ENCODE peak calls at places on chromosome 20, in four cellular contexts. One of them, this sample, is unnamed.

GRCh38 chr20:52484438-52484837 is 292.9 kb upstream of the ZFP64 start:
- DNase-seq in stimulated activated CD4-positive, alpha-beta T cell treated with anti-CD3 and anti-CD28 coated beads, Interleukin-15, amount 100 ng/mL, for 1 hour: no peak
- DNase-seq in AG09309: peak
- DNase-seq in cardiac fibroblast: no peak
- DNase-seq in this sample: peak

GRCh38 chr20:25378189-25378883 is 12.3 kb downstream of the ABHD12 start:
- DNase-seq in stimulated activated CD4-positive, alpha-beta T cell treated with anti-CD3 and anti-CD28 coated beads, Interleukin-15, amount 100 ng/mL, for 1 hour: no peak
- DNase-seq in AG09309: no peak
- DNase-seq in cardiac fibroblast: no peak
- DNase-seq in this sample: no peak

GRCh38 chr20:728022-728944 is 40.0 kb downstream of the SLC52A3 start:
- DNase-seq in stimulated activated CD4-positive, alpha-beta T cell treated with anti-CD3 and anti-CD28 coated beads, Interleukin-15, amount 100 ng/mL, for 1 hour: no peak
- DNase-seq in AG09309: no peak
- DNase-seq in cardiac fibroblast: peak
- DNase-seq in this sample: no peak

GRCh38 chr20:63873477-63873971 is 8.5 kb downstream of the TPD52L2 start:
- DNase-seq in stimulated activated CD4-positive, alpha-beta T cell treated with anti-CD3 and anti-CD28 coated beads, Interleukin-15, amount 100 ng/mL, for 1 hour: no peak
- DNase-seq in AG09309: peak
- DNase-seq in cardiac fibroblast: peak
- DNase-seq in this sample: peak

GRCh38 chr20:602357-602970 is 7.6 kb downstream of the TCF15 start:
- DNase-seq in stimulated activated CD4-positive, alpha-beta T cell treated with anti-CD3 and anti-CD28 coated beads, Interleukin-15, amount 100 ng/mL, for 1 hour: no peak
- DNase-seq in AG09309: no peak
- DNase-seq in cardiac fibroblast: no peak
- DNase-seq in this sample: no peak

GRCh38 chr20:25247666-25248500 is at the start of gene PYGB:
- DNase-seq in stimulated activated CD4-positive, alpha-beta T cell treated with anti-CD3 and anti-CD28 coated beads, Interleukin-15, amount 100 ng/mL, for 1 hour: peak
- DNase-seq in AG09309: no peak
- DNase-seq in cardiac fibroblast: peak
- DNase-seq in this sample: peak

GRCh38 chr20:7883741-7884140 is 56.5 kb downstream of the HAO1 start:
- DNase-seq in stimulated activated CD4-positive, alpha-beta T cell treated with anti-CD3 and anti-CD28 coated beads, Interleukin-15, amount 100 ng/mL, for 1 hour: no peak
- DNase-seq in AG09309: no peak
- DNase-seq in cardiac fibroblast: no peak
- DNase-seq in this sample: no peak

GRCh38 chr20:60210779-60211617 is 252.8 kb downstream of the CDH26 start:
- DNase-seq in stimulated activated CD4-positive, alpha-beta T cell treated with anti-CD3 and anti-CD28 coated beads, Interleukin-15, amount 100 ng/mL, for 1 hour: peak
- DNase-seq in AG09309: no peak
- DNase-seq in cardiac fibroblast: peak
- DNase-seq in this sample: peak

GRCh38 chr20:36120241-36120640 is 34.3 kb upstream of the EPB41L1 start:
- DNase-seq in stimulated activated CD4-positive, alpha-beta T cell treated with anti-CD3 and anti-CD28 coated beads, Interleukin-15, amount 100 ng/mL, for 1 hour: no peak
- DNase-seq in AG09309: no peak
- DNase-seq in cardiac fibroblast: no peak
- DNase-seq in this sample: no peak

GRCh38 chr20:37179671-37180524 is 550 bp upstream of the MROH8 start:
- DNase-seq in stimulated activated CD4-positive, alpha-beta T cell treated with anti-CD3 and anti-CD28 coated beads, Interleukin-15, amount 100 ng/mL, for 1 hour: no peak
- DNase-seq in AG09309: no peak
- DNase-seq in cardiac fibroblast: peak
- DNase-seq in this sample: peak

GRCh38 chr20:57939499-57939898 is 229.7 kb upstream of the PMEPA1 start:
- DNase-seq in stimulated activated CD4-positive, alpha-beta T cell treated with anti-CD3 and anti-CD28 coated beads, Interleukin-15, amount 100 ng/mL, for 1 hour: no peak
- DNase-seq in AG09309: no peak
- DNase-seq in cardiac fibroblast: no peak
- DNase-seq in this sample: no peak

GRCh38 chr20:24580855-24581254 is 111.4 kb downstream of the SYNDIG1 start:
- DNase-seq in stimulated activated CD4-positive, alpha-beta T cell treated with anti-CD3 and anti-CD28 coated beads, Interleukin-15, amount 100 ng/mL, for 1 hour: no peak
- DNase-seq in AG09309: no peak
- DNase-seq in cardiac fibroblast: no peak
- DNase-seq in this sample: no peak

GRCh38 chr20:51326241-51326819 is 216.2 kb downstream of the NFATC2 start:
- DNase-seq in stimulated activated CD4-positive, alpha-beta T cell treated with anti-CD3 and anti-CD28 coated beads, Interleukin-15, amount 100 ng/mL, for 1 hour: no peak
- DNase-seq in AG09309: no peak
- DNase-seq in cardiac fibroblast: peak
- DNase-seq in this sample: no peak

GRCh38 chr20:48627737-48628128 is 200.1 kb downstream of the PREX1 start:
- DNase-seq in stimulated activated CD4-positive, alpha-beta T cell treated with anti-CD3 and anti-CD28 coated beads, Interleukin-15, amount 100 ng/mL, for 1 hour: no peak
- DNase-seq in AG09309: no peak
- DNase-seq in cardiac fibroblast: no peak
- DNase-seq in this sample: no peak

GRCh38 chr20:22630698-22631097 is 46.3 kb upstream of the FOXA2 start:
- DNase-seq in stimulated activated CD4-positive, alpha-beta T cell treated with anti-CD3 and anti-CD28 coated beads, Interleukin-15, amount 100 ng/mL, for 1 hour: no peak
- DNase-seq in AG09309: no peak
- DNase-seq in cardiac fibroblast: no peak
- DNase-seq in this sample: no peak

GRCh38 chr20:49677777-49678758 is 35.6 kb downstream of the B4GALT5 start:
- DNase-seq in stimulated activated CD4-positive, alpha-beta T cell treated with anti-CD3 and anti-CD28 coated beads, Interleukin-15, amount 100 ng/mL, for 1 hour: no peak
- DNase-seq in AG09309: no peak
- DNase-seq in cardiac fibroblast: no peak
- DNase-seq in this sample: no peak